ENCODE peak calls at places on chromosomes 6 and 20, in nine cellular contexts. C, A, Y, F, Z, S, N, B and X are unnamed samples.

GRCh38 chr20:36017034-36017951 is 48.9 kb downstream of the CNBD2 start:
- DNase-seq in N (no peak), S (peak), Y (peak), A (no peak), F (peak), C (peak), B (peak), Z (peak), X (no peak)

GRCh38 chr6:36160147-36160760 is 29.9 kb downstream of the MAPK13 start:
- DNase-seq in B (no peak), S (peak), Z (no peak), A (no peak), C (peak), N (no peak), Y (peak), F (no peak), X (no peak)

GRCh38 chr6:35327349-35328027 is 14.9 kb upstream of the PPARD start:
- DNase-seq in S (peak), Y (no peak), F (no peak), N (peak), B (peak), Z (peak), C (peak), A (peak), X (peak)

GRCh38 chr6:43246301-43247114 is 3.2 kb downstream of the TTBK1 start:
- DNase-seq in A (peak), N (peak), Y (no peak), F (peak), S (peak), Z (peak), B (peak), C (no peak), X (peak)

GRCh38 chr6:39214120-39214813 is 15.0 kb downstream of the KCNK5 start:
- DNase-seq in Y (no peak), B (no peak), C (no peak), S (no peak), F (no peak), N (no peak), Z (no peak), A (no peak), X (no peak)

GRCh38 chr6:136525586-136526195 is 24.5 kb downstream of the MAP7 start:
- DNase-seq in Y (no peak), S (peak), A (no peak), N (peak), C (no peak), F (no peak), B (no peak), Z (no peak), X (no peak)

GRCh38 chr6:7632501-7633290 is 42.7 kb downstream of the SNRNP48 start:
- DNase-seq in N (no peak), S (peak), C (no peak), Y (no peak), Z (no peak), B (no peak), F (no peak), A (no peak), X (no peak)

GRCh38 chr6:139882234-139882633 is 507.8 kb upstream of the CITED2 start:
- DNase-seq in B (no peak), A (peak), F (no peak), N (no peak), S (peak), C (peak), Z (no peak), Y (no peak), X (no peak)

GRCh38 chr6:84061613-84062398 is 28.2 kb downstream of the MRAP2 start:
- DNase-seq in Y (no peak), N (no peak), F (no peak), S (no peak), C (no peak), B (no peak), A (no peak), Z (no peak), X (no peak)

GRCh38 chr6:89140347-89141159 is 5.3 kb upstream of the PM20D2 start:
- DNase-seq in B (no peak), Y (no peak), N (no peak), S (no peak), Z (no peak), C (peak), A (no peak), F (no peak), X (no peak)

GRCh38 chr6:3516094-3516493 is 59.2 kb upstream of the SLC22A23 start:
- DNase-seq in N (no peak), B (no peak), Y (no peak), S (no peak), F (no peak), C (peak), Z (peak), A (no peak), X (no peak)

GRCh38 chr20:25525857-25526256 is 59.5 kb downstream of the NINL start:
- DNase-seq in A (no peak), C (peak), N (no peak), F (no peak), S (peak), B (no peak), Y (peak), Z (peak), X (no peak)

GRCh38 chr20:9294081-9294480 is 220.3 kb upstream of the LAMP5 start:
- DNase-seq in Z (no peak), A (no peak), N (no peak), B (no peak), S (peak), Y (peak), F (no peak), C (peak), X (no peak)

GRCh38 chr6:51027283-51028065 is 208.8 kb downstream of the TFAP2B start:
- DNase-seq in N (no peak), Z (no peak), B (no peak), C (no peak), S (no peak), F (no peak), Y (no peak), A (no peak), X (no peak)

GRCh38 chr20:54606384-54606783 is 131.0 kb downstream of the DOK5 start:
- DNase-seq in Y (no peak), C (no peak), B (no peak), N (no peak), S (no peak), Z (no peak), F (no peak), A (no peak), X (no peak)

GRCh38 chr6:17485181-17485580 is 91.8 kb downstream of the CAP2 start:
- DNase-seq in A (no peak), C (no peak), S (no peak), B (no peak), Z (no peak), N (no peak), F (no peak), Y (no peak), X (no peak)

GRCh38 chr6:1834231-1834630 is 224.5 kb downstream of the FOXC1 start:
- DNase-seq in A (no peak), S (no peak), B (no peak), C (no peak), Z (no peak), N (no peak), Y (no peak), F (no peak), X (no peak)

DNA sequence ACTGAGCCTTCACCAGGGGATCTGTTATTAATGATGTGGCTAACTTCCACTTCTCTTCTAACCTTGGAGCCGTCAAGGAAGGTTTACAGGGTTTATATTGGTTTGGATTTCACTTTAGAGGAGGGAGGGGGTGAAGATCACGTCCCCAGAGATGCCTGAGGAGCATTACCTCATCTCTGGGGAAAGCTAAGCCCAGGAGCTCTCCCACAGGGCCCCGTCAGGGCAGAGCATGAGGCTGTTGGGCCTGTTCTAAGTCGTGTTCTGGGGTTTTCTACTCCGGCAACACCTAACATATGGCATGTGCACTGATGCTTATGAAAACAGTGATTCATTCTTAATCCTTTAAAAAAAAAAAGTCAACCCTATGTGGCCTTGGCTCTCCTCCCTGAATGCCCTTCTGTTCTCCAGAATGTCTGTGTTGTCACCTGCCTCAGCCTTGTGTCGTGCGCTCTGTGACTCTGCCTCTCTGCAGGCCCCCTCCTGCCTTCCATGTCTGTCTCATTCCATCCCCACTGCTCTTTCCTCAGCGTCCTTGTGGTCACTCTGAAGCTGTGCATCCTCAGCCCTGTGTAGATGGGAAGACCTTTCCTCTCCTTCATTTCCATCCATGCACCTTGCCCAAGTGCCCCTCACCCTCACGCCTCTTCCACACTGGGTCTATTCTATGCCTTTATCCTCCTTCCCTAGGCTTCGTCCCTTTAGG is 97.4 kb upstream of the JARID2 start:
- DNase-seq in B (peak), F (no peak), N (peak), C (peak), Y (peak), Z (no peak), A (peak), S (peak), X (no peak)
- TF ChIP-seq CTCF in B (no peak), F (no peak), N (no peak), C (no peak), Y (peak), Z (no peak), A (no peak), S (no peak), X (no peak)

DNA sequence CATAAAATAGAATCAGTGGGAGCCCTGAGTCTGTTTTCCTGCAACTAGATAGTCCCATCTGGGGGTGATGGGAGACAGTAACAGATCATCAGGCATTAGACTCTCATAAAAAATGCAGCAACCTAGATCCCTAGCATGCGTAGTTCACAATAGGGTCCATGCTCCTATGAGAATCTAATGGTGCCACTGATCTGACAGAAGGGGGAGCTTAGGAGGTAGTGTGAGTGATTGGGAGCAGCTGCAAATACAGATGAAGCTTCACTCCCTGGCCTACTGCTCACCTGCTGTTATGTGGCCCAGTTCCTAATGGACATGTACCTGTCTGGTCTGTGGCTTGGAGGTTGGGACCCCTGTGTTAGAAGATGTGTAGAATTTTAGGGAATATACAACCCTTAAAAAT is 904.5 kb upstream of the EPHA7 start:
- DNase-seq in A (no peak), F (no peak), Z (no peak), B (no peak), Y (no peak), S (no peak), C (no peak), N (peak), X (no peak)
- TF ChIP-seq CTCF in A (no peak), F (no peak), Z (no peak), B (no peak), Y (no peak), S (no peak), C (no peak), N (peak), X (peak)

DNA sequence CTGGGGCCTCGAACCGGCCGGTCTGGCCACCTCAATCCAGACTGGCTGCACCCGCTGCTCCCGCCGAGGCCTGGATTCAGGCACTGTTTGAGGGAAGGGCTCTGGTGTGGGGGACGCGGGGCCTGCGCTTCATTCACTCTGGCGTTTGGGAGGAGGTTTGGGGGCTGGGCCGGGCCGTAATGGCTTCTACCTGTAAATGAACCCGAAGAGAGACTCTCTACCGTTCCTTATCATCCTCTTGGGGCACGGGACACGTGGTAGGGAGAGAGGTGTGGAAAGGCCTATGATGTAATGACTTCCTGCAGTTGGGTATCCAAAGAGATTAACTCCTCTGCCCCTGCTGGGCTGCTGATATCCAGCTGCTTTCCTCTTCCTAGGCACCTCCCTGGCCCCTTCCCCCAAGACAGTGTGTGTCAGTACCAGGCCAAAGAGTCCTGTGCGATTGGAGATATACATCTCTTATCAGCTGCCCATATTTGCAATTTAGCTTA is 1.8 kb downstream of the FOXO3 start:
- DNase-seq in Y (no peak), F (peak), C (peak), N (peak), Z (peak), S (peak), A (peak), B (peak), X (no peak)
- TF ChIP-seq CTCF in Y (no peak), F (no peak), C (peak), N (no peak), Z (no peak), S (no peak), A (no peak), B (no peak), X (no peak)

GRCh38 chr6:164006459-164006858 is 591.9 kb downstream of the QKI start:
- DNase-seq in Y (no peak), B (no peak), N (no peak), A (no peak), S (no peak), Z (no peak), C (no peak), F (no peak), X (no peak)
- TF ChIP-seq CTCF in Y (no peak), B (no peak), N (no peak), A (no peak), S (no peak), Z (no peak), C (no peak), F (no peak), X (no peak)

GRCh38 chr20:42027746-42028268 is 409.6 kb upstream of the CHD6 start:
- DNase-seq in B (no peak), A (no peak), C (no peak), Y (no peak), S (no peak), N (no peak), Z (no peak), F (no peak), X (no peak)
- TF ChIP-seq CTCF in B (no peak), A (no peak), C (no peak), Y (no peak), S (no peak), N (peak), Z (no peak), F (no peak), X (peak)

DNA sequence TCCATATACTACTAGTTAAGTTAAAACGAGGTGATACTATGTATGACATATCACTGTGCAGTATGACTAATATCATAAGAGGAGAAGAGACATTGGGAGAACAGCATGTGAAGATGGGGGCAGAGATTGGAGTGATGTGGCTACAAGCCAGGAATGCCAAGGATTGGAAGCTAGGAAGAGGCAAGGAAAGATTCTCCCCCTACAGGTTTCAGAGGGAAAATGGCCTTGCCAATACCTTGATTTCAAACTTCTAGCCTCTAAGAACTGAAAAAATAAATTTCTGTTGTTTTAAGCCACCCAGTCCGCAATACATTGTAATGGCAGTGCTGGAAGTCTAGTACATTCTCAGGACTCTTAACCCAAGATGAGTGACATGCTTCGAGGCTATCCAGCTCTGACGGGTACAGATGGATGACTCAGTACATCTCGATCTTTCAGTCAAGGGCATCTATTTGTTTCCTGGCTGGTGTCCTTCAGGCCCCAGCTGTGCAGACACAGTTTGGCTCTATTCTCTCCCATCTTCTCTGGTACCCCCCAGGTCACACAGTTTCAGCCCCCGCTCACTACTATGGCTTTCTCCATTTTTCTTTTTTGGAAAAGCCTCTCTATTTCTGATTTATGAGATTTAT is 55.5 kb upstream of the THEMIS start:
- DNase-seq in F (no peak), Z (peak), C (no peak), B (no peak), Y (no peak), S (no peak), A (no peak), N (peak), X (no peak)
- TF ChIP-seq CTCF in F (no peak), Z (no peak), C (no peak), B (peak), Y (peak), S (no peak), A (no peak), N (peak), X (peak)

GRCh38 chr6:106667022-106667402 is 37.6 kb downstream of the QRSL1 start:
- DNase-seq in C (no peak), Y (no peak), F (no peak), A (no peak), B (no peak), N (no peak), S (no peak), Z (no peak), X (no peak)
- TF ChIP-seq CTCF in C (no peak), Y (no peak), F (no peak), A (no peak), B (no peak), N (no peak), S (no peak), Z (no peak), X (no peak)

GRCh38 chr20:11717562-11717961 is 200.1 kb upstream of the BTBD3 start:
- DNase-seq in N (no peak), Y (no peak), C (no peak), Z (no peak), A (no peak), B (no peak), F (no peak), S (no peak), X (no peak)

GRCh38 chr20:11719153-11719552 is 198.5 kb upstream of the BTBD3 start:
- DNase-seq in Z (no peak), S (no peak), A (no peak), C (no peak), N (no peak), Y (no peak), B (no peak), F (no peak), X (no peak)

GRCh38 chr20:11718474-11719094 is 199.1 kb upstream of the BTBD3 start:
- DNase-seq in A (no peak), C (no peak), Z (no peak), B (no peak), F (no peak), Y (no peak), S (no peak), N (no peak), X (no peak)

GRCh38 chr20:11716945-11717248 is 200.8 kb upstream of the BTBD3 start:
- DNase-seq in A (no peak), Z (no peak), Y (no peak), C (no peak), B (no peak), N (no peak), F (no peak), S (no peak), X (no peak)

DNA sequence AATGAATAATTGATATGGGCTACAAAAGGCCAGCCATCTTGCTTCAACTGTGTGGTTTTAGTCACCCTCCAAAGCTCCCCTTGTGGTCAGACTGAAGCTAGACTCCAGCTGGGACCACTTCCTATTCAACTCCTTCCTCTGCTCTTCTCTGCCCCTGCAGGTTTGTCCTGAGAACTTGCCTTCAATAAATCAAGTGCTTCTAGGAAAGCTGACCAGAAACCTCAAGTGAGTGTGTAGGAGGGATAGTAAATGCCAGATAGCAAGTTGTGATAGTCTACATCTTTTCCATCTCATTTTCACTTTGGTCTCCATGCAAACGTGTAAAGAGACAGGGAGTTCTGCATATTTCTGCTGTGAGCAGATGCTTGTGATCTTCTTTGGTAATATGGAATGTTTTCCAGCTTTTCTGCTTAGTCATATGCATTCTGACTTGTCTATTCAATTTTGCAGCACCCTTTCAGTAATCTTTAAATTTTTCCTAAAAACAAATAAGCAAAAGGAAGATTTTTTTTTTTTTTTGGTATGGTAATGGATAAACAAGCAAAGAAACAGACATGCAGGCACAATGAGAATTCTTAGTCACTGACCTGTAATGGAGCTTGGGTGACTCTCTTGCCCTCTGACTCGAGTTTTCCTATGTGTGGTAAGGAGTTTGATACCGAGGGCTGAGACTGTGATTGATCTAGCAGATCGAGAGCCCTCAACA is 201.3 kb upstream of the BTBD3 start:
- DNase-seq in Z (no peak), B (peak), C (peak), N (peak), A (peak), S (peak), Y (peak), F (no peak), X (no peak)
- TF ChIP-seq CTCF in Z (no peak), B (peak), C (peak), N (peak), A (peak), S (peak), Y (peak), F (no peak), X (peak)